ENCODE peak calls at places on chromosomes 6 and 20, in seven cellular contexts. O is transverse colon, X is astrocyte of the spinal cord, U is fibroblast of villous mesenchyme, L is psoas muscle, M is fibroblast of lung, V is pancreas. S is an unnamed sample.

GRCh38 chr6:30206799-30207618 is 6.2 kb downstream of the TRIM26 start:
- DNase-seq in L (no peak), X (peak), M (peak), V (no peak), O (peak), U (peak), S (peak)

GRCh38 chr20:45629496-45630100 is at the start of gene WFDC10A:
- DNase-seq in M (peak), O (peak), U (peak), L (no peak), X (peak), V (no peak), S (peak)

GRCh38 chr6:45184937-45185336 is 143.2 kb upstream of the RUNX2 start:
- DNase-seq in M (no peak), X (no peak), V (no peak), L (no peak), U (no peak), O (no peak), S (no peak)

GRCh38 chr6:2149370-2150006 is 95.9 kb downstream of the GMDS start:
- DNase-seq in X (no peak), O (no peak), M (no peak), L (no peak), U (no peak), V (no peak), S (no peak)

GRCh38 chr20:44702776-44703175 is 12.4 kb upstream of the CCN5 start:
- DNase-seq in O (peak), V (peak), X (peak), M (peak), U (peak), L (peak), S (peak)

GRCh38 chr6:127855542-127856159 is 45.2 kb downstream of the THEMIS start:
- DNase-seq in M (no peak), L (no peak), V (no peak), X (peak), U (peak), O (no peak), S (peak)

GRCh38 chr6:163536770-163537169 is 122.3 kb downstream of the QKI start:
- DNase-seq in M (peak), O (no peak), X (peak), U (peak), L (no peak), V (no peak), S (peak)

GRCh38 chr6:2817778-2818443 is 23.8 kb downstream of the SERPINB1 start:
- DNase-seq in V (no peak), O (no peak), X (peak), U (peak), L (no peak), M (peak), S (peak)

GRCh38 chr6:155261146-155261900 is 2.5 kb upstream of the CLDN20 start:
- DNase-seq in X (no peak), M (peak), O (no peak), U (no peak), V (no peak), L (no peak), S (no peak)

GRCh38 chr6:79157961-79158644 is 76.4 kb downstream of the HMGN3 start:
- DNase-seq in V (no peak), O (no peak), X (no peak), M (no peak), L (no peak), U (no peak), S (no peak)

GRCh38 chr6:53238311-53238710 is 89.7 kb upstream of the GCM1 start:
- DNase-seq in U (no peak), M (no peak), X (no peak), L (no peak), V (no peak), O (no peak), S (no peak)

GRCh38 chr20:45330476-45330875 is 17.7 kb downstream of the SDC4 start:
- DNase-seq in M (no peak), U (no peak), V (no peak), L (no peak), X (no peak), O (no peak), S (no peak)

GRCh38 chr6:116596815-116597214 is 19.5 kb upstream of the RSPH4A start:
- DNase-seq in L (no peak), V (no peak), U (peak), O (no peak), X (peak), M (peak), S (peak)

GRCh38 chr6:291148-291696 is 1.1 kb upstream of the DUSP22 start:
- DNase-seq in V (no peak), X (peak), L (no peak), M (no peak), U (peak), O (no peak), S (peak)

DNA sequence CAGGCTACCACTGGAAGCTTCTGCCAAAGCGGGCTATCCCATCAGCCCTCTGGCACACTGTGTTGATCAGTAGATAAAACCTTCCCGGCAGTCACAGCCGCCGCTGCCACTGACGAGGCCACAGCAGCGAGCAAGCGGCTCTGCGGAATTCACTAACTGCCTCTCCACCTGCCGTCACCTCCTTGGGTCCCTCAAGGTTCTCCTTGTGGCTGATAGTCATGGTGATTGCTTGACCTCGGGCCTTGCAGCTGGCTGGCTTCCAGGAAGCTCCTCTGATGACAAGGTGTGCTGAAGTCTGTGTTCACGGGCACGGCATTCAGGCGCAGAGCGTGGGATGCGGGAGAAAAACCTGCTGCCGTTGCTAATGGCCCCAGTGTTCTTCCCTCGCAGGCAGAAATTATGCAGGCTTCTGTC is 315.8 kb downstream of the TFAP2A start:
- DNase-seq in V (peak), L (no peak), M (no peak), U (no peak), X (no peak), O (peak), S (no peak)
- H3K4me3 ChIP-seq in V (peak), L (no peak), M (no peak), U (no peak), X (no peak), O (peak), S (no peak)

GRCh38 chr6:113756290-113756665 is 100.9 kb upstream of the MARCKS start:
- DNase-seq in X (no peak), O (no peak), V (no peak), M (no peak), U (no peak), L (no peak), S (no peak)
- TF ChIP-seq CTCF in X (no peak), O (no peak), V (no peak), M (no peak), U (no peak), L (no peak), S (no peak)

DNA sequence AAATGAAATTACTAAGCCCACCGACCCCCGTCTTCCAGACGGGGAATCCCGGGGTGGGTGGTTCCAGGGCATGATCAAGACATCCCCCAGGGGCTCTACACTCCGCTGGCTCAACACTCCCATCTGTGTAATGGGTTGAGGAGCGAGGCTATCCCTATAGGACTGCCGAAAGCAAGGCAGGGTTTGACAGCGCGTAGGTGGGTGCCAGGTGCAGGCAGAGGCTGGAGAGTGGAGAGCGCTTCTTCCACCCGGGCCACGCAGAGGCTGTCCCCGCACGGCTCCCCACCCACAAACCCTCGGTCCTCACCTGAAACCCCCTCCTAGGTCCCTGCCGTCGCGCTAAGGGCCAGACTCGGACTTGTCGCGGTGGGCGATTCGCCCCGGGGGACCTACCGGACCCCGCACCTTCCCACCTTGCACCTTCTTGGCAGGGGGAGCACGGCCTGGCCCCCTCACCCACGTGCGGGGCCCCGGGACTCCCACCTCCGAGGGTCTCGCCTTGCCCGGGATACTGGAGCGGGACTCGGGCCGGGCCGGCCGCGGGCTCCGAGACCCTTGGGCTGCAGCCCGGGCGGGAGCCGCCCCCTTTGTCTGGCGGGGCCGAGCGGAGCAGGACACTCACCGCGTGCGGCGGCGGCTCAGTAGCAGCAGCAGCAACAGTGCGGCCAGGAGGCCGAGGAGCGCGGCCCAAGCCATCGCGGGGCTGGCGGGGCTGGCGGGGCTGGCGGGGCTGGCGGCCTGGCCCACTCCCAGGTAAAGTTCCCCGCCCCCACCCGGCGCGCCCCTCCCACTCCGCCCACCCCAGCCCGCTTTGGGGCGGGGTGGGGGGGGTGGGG is at the start of gene PTGIS:
- DNase-seq in X (no peak), M (no peak), L (no peak), U (no peak), O (no peak), V (no peak), S (no peak)
- H3K4me3 ChIP-seq in X (peak), M (peak), L (peak), U (peak), O (peak), V (peak), S (peak)

GRCh38 chr20:37501940-37502339 is 19.1 kb upstream of the NNAT start:
- DNase-seq in U (no peak), L (no peak), M (no peak), X (no peak), O (no peak), V (no peak), S (no peak)
- TF ChIP-seq CTCF in U (no peak), L (no peak), M (no peak), X (no peak), O (no peak), V (no peak), S (no peak)

GRCh38 chr6:39224523-39225182 is 4.6 kb downstream of the KCNK5 start:
- DNase-seq in U (no peak), X (no peak), V (no peak), M (no peak), O (peak), L (no peak), S (no peak)

GRCh38 chr6:39226606-39227300 is 2.5 kb downstream of the KCNK5 start:
- DNase-seq in O (no peak), M (no peak), X (no peak), L (no peak), V (no peak), U (no peak), S (no peak)

GRCh38 chr6:39225543-39225942 is 3.7 kb downstream of the KCNK5 start:
- DNase-seq in U (no peak), V (no peak), M (no peak), L (no peak), O (peak), X (no peak), S (no peak)

GRCh38 chr6:39227476-39227875 is 1.8 kb downstream of the KCNK5 start:
- DNase-seq in O (no peak), X (no peak), M (no peak), U (no peak), L (no peak), V (no peak), S (no peak)

GRCh38 chr6:39225946-39226437 is 3.3 kb downstream of the KCNK5 start:
- DNase-seq in X (no peak), M (no peak), L (no peak), U (no peak), V (no peak), O (no peak), S (no peak)
- H3K4me3 ChIP-seq in X (no peak), M (no peak), L (no peak), U (no peak), V (peak), O (no peak), S (no peak)

GRCh38 chr20:12660918-12661317 is 347.9 kb upstream of the SPTLC3 start:
- DNase-seq in M (no peak), U (peak), L (no peak), O (no peak), X (no peak), V (no peak), S (no peak)
- TF ChIP-seq CTCF in M (no peak), U (peak), L (no peak), O (no peak), X (no peak), V (no peak), S (no peak)

S was measured in fibroblast of pulmonary artery.